ENCODE peak calls at places on chromosomes 11 and 22, in six cellular contexts. One of them, this sample, is unnamed. For H3K36me3 and H3K27me3, the result is how much of the 10 kb centered on the place peaks cover.

GRCh38 chr11:63907808-63908530 is 9.0 kb downstream of the RCOR2 start:
- DNase-seq in Karpas-422: no peak
- DNase-seq in body of pancreas: no peak
- DNase-seq in lower lobe of right lung: no peak
- DNase-seq in BE2C: peak
- DNase-seq in cardiac muscle cell: peak
- DNase-seq in this sample: no peak

GRCh38 chr11:1559103-1559951 is 12.7 kb downstream of the DUSP8 start:
- DNase-seq in Karpas-422: peak
- DNase-seq in body of pancreas: peak
- DNase-seq in lower lobe of right lung: peak
- DNase-seq in BE2C: peak
- DNase-seq in cardiac muscle cell: no peak
- DNase-seq in this sample: peak

GRCh38 chr22:30665266-30665665 is 2.4 kb downstream of the DUSP18 start:
- DNase-seq in Karpas-422: no peak
- DNase-seq in body of pancreas: no peak
- DNase-seq in lower lobe of right lung: no peak
- DNase-seq in BE2C: no peak
- DNase-seq in cardiac muscle cell: no peak
- DNase-seq in this sample: no peak

GRCh38 chr11:77270921-77271320 is 30.6 kb downstream of the GDPD4 start:
- DNase-seq in Karpas-422: no peak
- DNase-seq in body of pancreas: no peak
- DNase-seq in lower lobe of right lung: no peak
- DNase-seq in BE2C: no peak
- DNase-seq in cardiac muscle cell: no peak
- DNase-seq in this sample: no peak

GRCh38 chr11:67072295-67072694 is 15.6 kb downstream of the RHOD start:
- DNase-seq in Karpas-422: no peak
- DNase-seq in body of pancreas: no peak
- DNase-seq in lower lobe of right lung: no peak
- DNase-seq in BE2C: no peak
- DNase-seq in cardiac muscle cell: no peak
- DNase-seq in this sample: no peak

GRCh38 chr22:39520874-39521857 is 804 bp downstream of the ATF4 start:
- DNase-seq in Karpas-422: peak
- DNase-seq in body of pancreas: peak
- DNase-seq in lower lobe of right lung: peak
- DNase-seq in BE2C: peak
- DNase-seq in cardiac muscle cell: peak
- DNase-seq in this sample: peak

GRCh38 chr22:37485006-37485713 is 1.0 kb downstream of the MFNG start:
- DNase-seq in Karpas-422: peak
- DNase-seq in body of pancreas: peak
- DNase-seq in lower lobe of right lung: peak
- DNase-seq in BE2C: no peak
- DNase-seq in cardiac muscle cell: no peak
- DNase-seq in this sample: no peak

GRCh38 chr11:32029721-32030120 is 61.2 kb upstream of the RCN1 start:
- DNase-seq in Karpas-422: no peak
- DNase-seq in body of pancreas: no peak
- DNase-seq in lower lobe of right lung: no peak
- DNase-seq in BE2C: no peak
- DNase-seq in cardiac muscle cell: no peak
- DNase-seq in this sample: no peak

GRCh38 chr11:14342906-14343305 is 16.1 kb downstream of the RRAS2 start:
- DNase-seq in Karpas-422: no peak
- DNase-seq in body of pancreas: no peak
- DNase-seq in lower lobe of right lung: no peak
- DNase-seq in BE2C: no peak
- DNase-seq in cardiac muscle cell: no peak
- DNase-seq in this sample: no peak

GRCh38 chr11:128458316-128458715 is 129.0 kb downstream of the ETS1 start:
- DNase-seq in Karpas-422: no peak
- DNase-seq in body of pancreas: no peak
- DNase-seq in lower lobe of right lung: no peak
- DNase-seq in BE2C: no peak
- DNase-seq in cardiac muscle cell: no peak
- DNase-seq in this sample: no peak
- H3K36me3 ChIP-seq in Karpas-422: under half
- H3K36me3 ChIP-seq in body of pancreas: under half
- H3K36me3 ChIP-seq in lower lobe of right lung: half or more
- H3K36me3 ChIP-seq in BE2C: under half
- H3K36me3 ChIP-seq in cardiac muscle cell: under half
- H3K36me3 ChIP-seq in this sample: half or more

GRCh38 chr11:115759622-115760527 is 255.7 kb upstream of the CADM1 start:
- DNase-seq in Karpas-422: no peak
- DNase-seq in body of pancreas: peak
- DNase-seq in lower lobe of right lung: peak
- DNase-seq in BE2C: peak
- DNase-seq in cardiac muscle cell: peak
- DNase-seq in this sample: peak
- H3K4me3 ChIP-seq in Karpas-422: no peak
- H3K4me3 ChIP-seq in body of pancreas: peak
- H3K4me3 ChIP-seq in lower lobe of right lung: peak
- H3K4me3 ChIP-seq in BE2C: peak
- H3K4me3 ChIP-seq in cardiac muscle cell: peak
- H3K4me3 ChIP-seq in this sample: peak

GRCh38 chr11:123684601-123685000 is 30.2 kb upstream of the SCN3B start:
- DNase-seq in Karpas-422: no peak
- DNase-seq in body of pancreas: no peak
- DNase-seq in lower lobe of right lung: no peak
- DNase-seq in BE2C: no peak
- DNase-seq in cardiac muscle cell: no peak
- DNase-seq in this sample: no peak
- H3K27me3 ChIP-seq in Karpas-422: under half
- H3K27me3 ChIP-seq in body of pancreas: under half
- H3K27me3 ChIP-seq in lower lobe of right lung: under half
- H3K27me3 ChIP-seq in BE2C: under half
- H3K27me3 ChIP-seq in cardiac muscle cell: under half
- H3K27me3 ChIP-seq in this sample: under half

GRCh38 chr11:6202036-6202435 is 3.0 kb downstream of the OR52W1 start:
- DNase-seq in Karpas-422: no peak
- DNase-seq in body of pancreas: no peak
- DNase-seq in lower lobe of right lung: no peak
- DNase-seq in BE2C: no peak
- DNase-seq in cardiac muscle cell: no peak
- DNase-seq in this sample: no peak
- H3K36me3 ChIP-seq in Karpas-422: under half
- H3K36me3 ChIP-seq in body of pancreas: under half
- H3K36me3 ChIP-seq in lower lobe of right lung: under half
- H3K36me3 ChIP-seq in BE2C: under half
- H3K36me3 ChIP-seq in cardiac muscle cell: under half
- H3K36me3 ChIP-seq in this sample: under half